ENCODE peak calls at places on chromosome 15, in five cellular contexts. I, B, S, T and Y are unnamed samples.

GRCh38 chr15:74955796-74956647 is 550 bp downstream of the RPP25 start:
- DNase-seq in I (peak), B (peak), T (no peak), S (peak), Y (no peak)

GRCh38 chr15:92811514-92811913 is 88.6 kb upstream of the CHD2 start:
- DNase-seq in S (no peak), I (no peak), T (no peak), B (no peak), Y (no peak)

GRCh38 chr15:34802803-34803395 is 7.5 kb upstream of the ACTC1 start:
- DNase-seq in B (no peak), T (no peak), S (no peak), I (no peak), Y (no peak)

GRCh38 chr15:34610388-34610787 is 26.9 kb upstream of the GOLGA8B start:
- DNase-seq in T (no peak), B (no peak), S (no peak), I (no peak), Y (no peak)

GRCh38 chr15:57149196-57149595 is 227.1 kb upstream of the CGNL1 start:
- DNase-seq in S (peak), B (no peak), T (no peak), I (no peak), Y (no peak)

GRCh38 chr15:60916032-60916673 is 312.9 kb downstream of the RORA start:
- DNase-seq in B (no peak), I (no peak), T (no peak), S (no peak), Y (no peak)

GRCh38 chr15:78983146-78983918 is 38.5 kb upstream of the CTSH start:
- DNase-seq in I (peak), T (no peak), S (no peak), B (no peak), Y (no peak)

GRCh38 chr15:49693491-49693890 is 72.6 kb downstream of the DTWD1 start:
- DNase-seq in I (no peak), B (no peak), S (peak), T (no peak), Y (no peak)

GRCh38 chr15:74438696-74439316 is 5.0 kb upstream of the SEMA7A start:
- DNase-seq in I (peak), T (no peak), B (peak), S (peak), Y (no peak)

GRCh38 chr15:74402873-74403589 is 30.7 kb downstream of the SEMA7A start:
- DNase-seq in I (no peak), T (no peak), S (no peak), B (no peak), Y (no peak)

GRCh38 chr15:55344206-55344605 is 25.2 kb downstream of the PIGB start:
- DNase-seq in I (no peak), T (no peak), S (peak), B (no peak), Y (no peak)

GRCh38 chr15:42131826-42132806 is 24.3 kb downstream of the PLA2G4F start:
- DNase-seq in I (no peak), B (no peak), T (no peak), S (no peak), Y (no peak)

GRCh38 chr15:84621358-84621979 is 20.7 kb downstream of the ZSCAN2 start:
- DNase-seq in B (no peak), T (no peak), S (no peak), I (no peak), Y (no peak)

GRCh38 chr15:90889313-90889730 is 5.0 kb downstream of the FES start:
- DNase-seq in T (no peak), B (no peak), I (no peak), S (no peak), Y (no peak)

GRCh38 chr15:55879181-55879580 is 114.2 kb downstream of the NEDD4 start:
- DNase-seq in T (no peak), I (no peak), S (peak), B (no peak), Y (no peak)

GRCh38 chr15:36501063-36501678 is 78.3 kb upstream of the CDIN1 start:
- DNase-seq in S (peak), B (no peak), T (peak), I (no peak), Y (no peak)
- TF ChIP-seq CTCF in S (peak), B (peak), T (peak), I (peak), Y (no peak)

GRCh38 chr15:43510230-43511011 is 7.0 kb upstream of the MAP1A start:
- DNase-seq in S (peak), T (peak), I (peak), B (peak), Y (peak)
- TF ChIP-seq CTCF in S (peak), T (peak), I (peak), B (peak), Y (no peak)

GRCh38 chr15:101256756-101257155 is 4.9 kb upstream of the CHSY1 start:
- DNase-seq in B (no peak), I (no peak), T (no peak), S (no peak), Y (no peak)
- TF ChIP-seq CTCF in B (no peak), I (no peak), T (peak), S (peak), Y (no peak)

GRCh38 chr15:37981781-37982180 is 47.3 kb downstream of the TMCO5A start:
- DNase-seq in S (peak), T (peak), I (no peak), B (no peak), Y (no peak)
- TF ChIP-seq CTCF in S (peak), T (peak), I (no peak), B (peak), Y (no peak)

GRCh38 chr15:89874926-89875564 is 18.7 kb downstream of the AP3S2 start:
- DNase-seq in T (no peak), I (peak), S (peak), B (peak), Y (peak)
- TF ChIP-seq CTCF in T (peak), I (peak), S (peak), B (peak), Y (peak)

GRCh38 chr15:52179278-52180195 is 11.7 kb downstream of the GNB5 start:
- DNase-seq in T (peak), S (peak), I (peak), B (peak), Y (peak)
- TF ChIP-seq CTCF in T (no peak), S (no peak), I (no peak), B (no peak), Y (no peak)

GRCh38 chr15:45666119-45666875 is 31.5 kb downstream of the SQOR start:
- DNase-seq in T (no peak), I (no peak), S (no peak), B (no peak), Y (no peak)
- TF ChIP-seq CTCF in T (no peak), I (no peak), S (no peak), B (no peak), Y (no peak)

DNA sequence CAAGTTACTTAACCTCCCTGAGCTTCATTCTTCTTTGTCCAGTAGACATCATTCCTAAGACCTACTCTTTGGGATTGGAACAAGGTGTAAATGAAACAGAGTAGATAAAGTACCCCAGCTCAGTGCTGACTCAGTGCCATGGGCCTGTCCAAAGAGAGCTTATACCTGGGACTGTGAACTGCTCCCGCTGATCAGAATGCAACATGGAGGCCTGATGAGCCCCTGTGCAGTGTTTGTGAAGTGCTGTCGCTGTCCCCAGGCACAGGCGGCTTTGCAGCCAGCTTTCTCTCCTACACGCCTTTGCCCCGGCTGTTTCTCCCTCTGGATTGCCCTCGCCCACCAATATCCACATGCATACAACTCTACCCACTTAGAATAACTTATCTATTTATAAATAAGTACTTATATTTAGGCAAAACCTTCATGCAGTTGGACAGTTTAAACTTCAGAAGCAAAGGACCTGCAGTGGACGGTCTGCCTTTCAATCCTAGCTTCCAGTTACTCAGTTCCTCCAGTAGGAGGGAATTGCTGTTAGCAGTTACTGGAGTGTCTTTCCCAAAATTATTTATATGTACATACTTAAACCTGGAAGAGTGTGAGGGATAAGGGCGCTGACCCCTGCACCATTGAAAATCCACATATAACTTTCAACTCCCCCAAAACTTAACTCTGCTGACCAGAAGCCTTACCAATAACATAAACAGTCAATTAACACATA is 80.0 kb downstream of the CORO2B start:
- DNase-seq in T (no peak), S (no peak), B (no peak), I (no peak), Y (no peak)
- TF ChIP-seq CTCF in T (peak), S (no peak), B (peak), I (no peak), Y (no peak)